ENCODE peak calls at places on chromosomes 13 and 19, in eight cellular contexts. One of them, this sample, is unnamed.

GRCh38 chr19:51138549-51138979 is 3.5 kb upstream of the SIGLEC7 start:
- DNase-seq in heart left ventricle: peak
- DNase-seq in breast epithelium: no peak
- DNase-seq in HepG2: no peak
- DNase-seq in uterus: no peak
- DNase-seq in IMR-90: no peak
- DNase-seq in adrenal gland: peak
- DNase-seq in right lobe of liver: peak
- DNase-seq in this sample: no peak

GRCh38 chr19:34482380-34483250 is 1.1 kb downstream of the WTIP start:
- DNase-seq in adrenal gland: no peak
- DNase-seq in uterus: no peak
- DNase-seq in breast epithelium: no peak
- DNase-seq in heart left ventricle: no peak
- DNase-seq in right lobe of liver: peak
- DNase-seq in IMR-90: peak
- DNase-seq in HepG2: no peak
- DNase-seq in this sample: no peak

GRCh38 chr19:53597023-53597422 is 34.8 kb upstream of the DPRX start:
- DNase-seq in IMR-90: no peak
- DNase-seq in breast epithelium: peak
- DNase-seq in adrenal gland: no peak
- DNase-seq in uterus: no peak
- DNase-seq in heart left ventricle: no peak
- DNase-seq in right lobe of liver: no peak
- DNase-seq in HepG2: peak
- DNase-seq in this sample: no peak

GRCh38 chr19:53982611-53983010 is 8.8 kb upstream of the CACNG6 start:
- DNase-seq in uterus: peak
- DNase-seq in heart left ventricle: peak
- DNase-seq in IMR-90: no peak
- DNase-seq in breast epithelium: peak
- DNase-seq in adrenal gland: no peak
- DNase-seq in right lobe of liver: no peak
- DNase-seq in HepG2: no peak
- DNase-seq in this sample: no peak

GRCh38 chr13:43031881-43032280 is 8.5 kb downstream of the DNAJC15 start:
- DNase-seq in HepG2: no peak
- DNase-seq in right lobe of liver: no peak
- DNase-seq in adrenal gland: no peak
- DNase-seq in heart left ventricle: no peak
- DNase-seq in breast epithelium: no peak
- DNase-seq in uterus: no peak
- DNase-seq in IMR-90: no peak
- DNase-seq in this sample: no peak

GRCh38 chr19:17394891-17395415 is 957 bp upstream of the CCDC194 start:
- DNase-seq in HepG2: no peak
- DNase-seq in IMR-90: peak
- DNase-seq in uterus: no peak
- DNase-seq in breast epithelium: no peak
- DNase-seq in right lobe of liver: peak
- DNase-seq in adrenal gland: peak
- DNase-seq in heart left ventricle: peak
- DNase-seq in this sample: peak

GRCh38 chr19:3855321-3855720 is 13.5 kb downstream of the ZFR2 start:
- DNase-seq in right lobe of liver: no peak
- DNase-seq in HepG2: peak
- DNase-seq in heart left ventricle: no peak
- DNase-seq in adrenal gland: no peak
- DNase-seq in uterus: no peak
- DNase-seq in breast epithelium: no peak
- DNase-seq in IMR-90: no peak
- DNase-seq in this sample: no peak

GRCh38 chr19:30060872-30061556 is 119.0 kb downstream of the URI1 start:
- DNase-seq in uterus: no peak
- DNase-seq in HepG2: no peak
- DNase-seq in right lobe of liver: no peak
- DNase-seq in heart left ventricle: no peak
- DNase-seq in IMR-90: no peak
- DNase-seq in adrenal gland: no peak
- DNase-seq in breast epithelium: no peak
- DNase-seq in this sample: no peak

GRCh38 chr13:42709276-42709675 is 72.1 kb upstream of the FAM216B start:
- DNase-seq in IMR-90: no peak
- DNase-seq in breast epithelium: no peak
- DNase-seq in HepG2: no peak
- DNase-seq in adrenal gland: no peak
- DNase-seq in right lobe of liver: no peak
- DNase-seq in uterus: no peak
- DNase-seq in heart left ventricle: no peak
- DNase-seq in this sample: no peak

GRCh38 chr19:1251233-1251502 is 2.8 kb downstream of the MIDN start:
- DNase-seq in uterus: peak
- DNase-seq in heart left ventricle: no peak
- DNase-seq in right lobe of liver: no peak
- DNase-seq in breast epithelium: no peak
- DNase-seq in adrenal gland: no peak
- DNase-seq in IMR-90: peak
- DNase-seq in HepG2: peak
- DNase-seq in this sample: peak

GRCh38 chr19:1251503-1252220 is 3.3 kb downstream of the MIDN start:
- DNase-seq in right lobe of liver: peak
- DNase-seq in IMR-90: no peak
- DNase-seq in adrenal gland: peak
- DNase-seq in breast epithelium: peak
- DNase-seq in heart left ventricle: peak
- DNase-seq in uterus: no peak
- DNase-seq in HepG2: peak
- DNase-seq in this sample: peak

GRCh38 chr19:1249990-1250298 is 1.6 kb downstream of the MIDN start:
- DNase-seq in IMR-90: no peak
- DNase-seq in heart left ventricle: no peak
- DNase-seq in breast epithelium: no peak
- DNase-seq in uterus: no peak
- DNase-seq in HepG2: no peak
- DNase-seq in right lobe of liver: no peak
- DNase-seq in adrenal gland: no peak
- DNase-seq in this sample: no peak

GRCh38 chr19:1249298-1249989 is 1.1 kb downstream of the MIDN start:
- DNase-seq in IMR-90: peak
- DNase-seq in right lobe of liver: peak
- DNase-seq in adrenal gland: peak
- DNase-seq in uterus: peak
- DNase-seq in breast epithelium: peak
- DNase-seq in heart left ventricle: peak
- DNase-seq in HepG2: peak
- DNase-seq in this sample: peak

DNA sequence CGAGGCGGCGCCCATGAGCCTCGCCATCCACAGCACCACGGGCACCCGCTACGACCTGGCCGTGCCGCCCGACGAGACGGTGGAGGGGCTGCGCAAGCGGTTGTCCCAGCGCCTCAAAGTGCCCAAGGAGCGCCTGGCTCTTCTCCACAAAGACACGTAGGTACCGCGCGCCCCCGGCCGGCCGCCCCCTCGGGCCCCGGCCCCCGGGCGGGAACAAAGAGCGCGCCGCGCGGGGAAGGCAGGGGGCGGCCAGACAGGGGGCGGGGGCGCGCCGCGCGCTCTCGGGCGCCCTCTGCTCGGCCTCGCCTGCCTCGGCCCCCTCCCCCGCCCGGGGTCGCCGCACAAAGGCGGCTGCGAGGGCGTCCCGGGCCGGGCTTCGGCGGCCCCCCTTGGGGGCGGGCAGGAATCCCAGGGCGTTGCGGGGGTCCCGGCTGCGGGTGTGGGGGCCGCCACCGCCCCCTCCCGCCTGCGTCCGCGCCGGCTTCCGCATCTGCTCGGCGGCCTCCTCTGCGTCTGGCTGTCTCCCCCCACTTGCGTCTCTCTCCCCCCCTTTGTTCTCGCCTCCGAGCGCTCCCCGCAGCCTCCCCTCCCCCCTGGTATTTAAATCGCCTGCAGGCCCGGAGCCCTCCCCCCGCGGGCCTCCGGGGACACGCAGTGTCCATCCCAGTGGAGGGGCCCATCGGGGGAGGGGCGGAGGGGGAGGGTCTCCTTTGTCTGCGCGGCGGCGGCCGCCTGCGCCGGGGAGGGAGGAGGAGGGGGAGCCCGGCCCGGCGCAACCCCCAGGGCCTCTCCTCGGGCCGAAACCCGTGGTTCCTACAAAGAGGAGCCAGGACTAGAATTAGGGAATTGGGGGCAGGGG is 2.2 kb downstream of the MIDN start:
- DNase-seq in adrenal gland: peak
- DNase-seq in HepG2: peak
- DNase-seq in IMR-90: peak
- DNase-seq in uterus: peak
- DNase-seq in right lobe of liver: no peak
- DNase-seq in heart left ventricle: peak
- DNase-seq in breast epithelium: no peak
- DNase-seq in this sample: peak
- TF ChIP-seq POLR2A in adrenal gland: peak
- TF ChIP-seq POLR2A in HepG2: no peak
- TF ChIP-seq POLR2A in IMR-90: no peak
- TF ChIP-seq POLR2A in uterus: no peak
- TF ChIP-seq POLR2A in right lobe of liver: no peak
- TF ChIP-seq POLR2A in heart left ventricle: no peak
- TF ChIP-seq POLR2A in breast epithelium: no peak
- TF ChIP-seq POLR2A in this sample: no peak

DNA sequence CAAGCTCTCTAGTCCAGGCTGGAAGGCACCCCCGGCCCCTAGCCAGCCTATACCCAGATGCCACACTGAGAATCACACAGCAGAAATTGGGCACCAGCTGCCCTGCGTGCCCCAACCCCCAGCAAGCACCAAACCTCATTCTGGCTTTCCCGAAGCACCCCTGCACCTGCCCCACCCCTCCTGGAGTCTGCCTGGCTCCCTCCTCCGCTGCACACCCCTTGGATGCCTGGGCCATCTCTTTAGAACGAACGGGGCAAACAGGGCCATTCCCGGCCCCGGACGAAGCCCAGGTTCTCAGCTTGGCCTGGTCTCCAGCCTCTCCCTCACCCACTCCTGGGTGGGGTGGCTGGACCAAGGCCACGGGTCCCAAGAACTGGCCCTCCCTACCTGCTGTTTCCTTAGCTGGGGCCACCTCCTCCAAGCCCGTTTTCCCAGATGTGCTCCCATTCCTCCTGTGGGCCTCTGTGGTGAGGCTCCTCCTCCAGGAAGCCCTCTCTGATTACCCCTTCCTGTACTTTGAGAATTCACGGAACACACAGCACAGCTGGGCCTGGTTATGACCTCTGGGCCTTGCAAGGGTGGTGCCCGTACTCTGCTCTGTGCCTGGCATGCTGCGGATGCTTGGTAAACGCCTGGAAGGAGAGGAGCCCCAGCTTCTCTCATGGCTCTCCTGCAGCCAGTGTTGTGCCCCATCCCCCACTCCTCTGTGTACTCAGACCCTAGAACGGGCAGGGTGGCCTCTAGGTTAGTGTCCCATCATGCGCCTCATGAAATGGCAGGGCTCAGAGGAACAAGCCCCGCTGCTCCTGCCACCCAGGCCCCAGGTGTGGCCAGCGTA is 21.4 kb downstream of the CEBPG start:
- DNase-seq in heart left ventricle: no peak
- DNase-seq in adrenal gland: no peak
- DNase-seq in uterus: no peak
- DNase-seq in breast epithelium: no peak
- DNase-seq in IMR-90: no peak
- DNase-seq in HepG2: no peak
- DNase-seq in right lobe of liver: no peak
- DNase-seq in this sample: no peak
- TF ChIP-seq POLR2A in heart left ventricle: no peak
- TF ChIP-seq POLR2A in adrenal gland: no peak
- TF ChIP-seq POLR2A in uterus: no peak
- TF ChIP-seq POLR2A in breast epithelium: no peak
- TF ChIP-seq POLR2A in IMR-90: no peak
- TF ChIP-seq POLR2A in HepG2: no peak
- TF ChIP-seq POLR2A in right lobe of liver: no peak
- TF ChIP-seq POLR2A in this sample: no peak

GRCh38 chr19:46698395-46699321 is 18.3 kb downstream of the PRKD2 start:
- DNase-seq in right lobe of liver: no peak
- DNase-seq in adrenal gland: no peak
- DNase-seq in uterus: no peak
- DNase-seq in HepG2: no peak
- DNase-seq in breast epithelium: no peak
- DNase-seq in IMR-90: no peak
- DNase-seq in heart left ventricle: no peak
- DNase-seq in this sample: no peak
- TF ChIP-seq POLR2A in right lobe of liver: no peak
- TF ChIP-seq POLR2A in adrenal gland: no peak
- TF ChIP-seq POLR2A in uterus: no peak
- TF ChIP-seq POLR2A in HepG2: no peak
- TF ChIP-seq POLR2A in breast epithelium: no peak
- TF ChIP-seq POLR2A in IMR-90: no peak
- TF ChIP-seq POLR2A in heart left ventricle: no peak
- TF ChIP-seq POLR2A in this sample: no peak

GRCh38 chr19:38307597-38307996 is 3.5 kb downstream of the C19orf33 start:
- DNase-seq in IMR-90: no peak
- DNase-seq in HepG2: no peak
- DNase-seq in right lobe of liver: no peak
- DNase-seq in uterus: no peak
- DNase-seq in adrenal gland: no peak
- DNase-seq in breast epithelium: no peak
- DNase-seq in heart left ventricle: no peak
- DNase-seq in this sample: no peak

GRCh38 chr19:38307076-38307475 is 3.0 kb downstream of the C19orf33 start:
- DNase-seq in adrenal gland: no peak
- DNase-seq in uterus: no peak
- DNase-seq in right lobe of liver: no peak
- DNase-seq in IMR-90: no peak
- DNase-seq in breast epithelium: no peak
- DNase-seq in heart left ventricle: no peak
- DNase-seq in HepG2: no peak
- DNase-seq in this sample: no peak

GRCh38 chr19:38304866-38305429 is 897 bp downstream of the C19orf33 start:
- DNase-seq in heart left ventricle: peak
- DNase-seq in uterus: no peak
- DNase-seq in breast epithelium: peak
- DNase-seq in HepG2: peak
- DNase-seq in IMR-90: no peak
- DNase-seq in adrenal gland: no peak
- DNase-seq in right lobe of liver: no peak
- DNase-seq in this sample: peak

GRCh38 chr19:38304352-38304865 is 358 bp downstream of the C19orf33 start:
- DNase-seq in IMR-90: no peak
- DNase-seq in uterus: no peak
- DNase-seq in right lobe of liver: no peak
- DNase-seq in breast epithelium: no peak
- DNase-seq in HepG2: no peak
- DNase-seq in heart left ventricle: no peak
- DNase-seq in adrenal gland: no peak
- DNase-seq in this sample: no peak

DNA sequence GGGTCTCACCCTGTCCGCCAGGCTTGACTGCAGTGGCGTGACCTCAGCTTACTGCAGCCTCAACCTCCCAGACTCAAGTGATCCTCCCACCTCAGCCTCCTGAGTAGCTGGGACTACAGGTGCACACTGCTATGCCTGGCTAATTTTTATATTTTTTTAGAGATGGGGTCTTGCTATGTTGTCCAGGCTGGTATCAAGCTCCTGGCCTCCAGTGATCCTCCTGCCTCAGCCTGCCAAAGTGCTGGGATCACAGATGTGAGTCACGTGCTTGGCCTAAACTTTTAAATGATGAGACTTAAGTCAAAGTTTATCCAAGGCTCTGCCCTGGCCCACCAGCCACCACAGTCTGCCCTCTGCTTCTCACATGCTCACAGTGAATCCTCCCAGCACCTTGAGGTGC is 2.2 kb downstream of the C19orf33 start:
- DNase-seq in HepG2: no peak
- DNase-seq in breast epithelium: no peak
- DNase-seq in IMR-90: no peak
- DNase-seq in heart left ventricle: no peak
- DNase-seq in right lobe of liver: no peak
- DNase-seq in uterus: no peak
- DNase-seq in adrenal gland: no peak
- DNase-seq in this sample: no peak
- TF ChIP-seq POLR2A in HepG2: no peak
- TF ChIP-seq POLR2A in breast epithelium: no peak
- TF ChIP-seq POLR2A in IMR-90: no peak
- TF ChIP-seq POLR2A in heart left ventricle: no peak
- TF ChIP-seq POLR2A in right lobe of liver: no peak
- TF ChIP-seq POLR2A in uterus: no peak
- TF ChIP-seq POLR2A in adrenal gland: no peak
- TF ChIP-seq POLR2A in this sample: no peak